ENCODE peak calls at places on chromosome 9, in ten cellular contexts. R is fibroblast of lung, C is mammary epithelial cell, Q is keratinocyte, P is cardiac muscle cell, J is adipocyte, T is AG04450, M is thoracic aorta, A is endodermal cell, F is aorta. I is an unnamed sample. For H3K27me3, the result is how much of the 10 kb centered on the place peaks cover.

GRCh38 chr9:76576344-76576743 is 117.4 kb downstream of the GCNT1 start:
- DNase-seq in R (peak), C (peak), Q (no peak), P (no peak), J (peak), T (no peak), M (no peak), A (no peak), F (no peak), I (peak)

GRCh38 chr9:37839491-37840461 is 39.2 kb downstream of the DCAF10 start:
- DNase-seq in R (peak), C (peak), Q (no peak), P (no peak), J (peak), T (no peak), M (no peak), A (no peak), F (no peak), I (no peak)

GRCh38 chr9:118578467-118578866 is 790.8 kb downstream of the BRINP1 start:
- DNase-seq in R (peak), C (peak), Q (no peak), P (no peak), J (peak), T (no peak), M (no peak), A (no peak), F (no peak), I (no peak)

GRCh38 chr9:126491256-126491879 is 122.4 kb upstream of the LMX1B start:
- DNase-seq in R (peak), C (peak), Q (no peak), P (peak), J (peak), T (peak), M (no peak), A (peak), F (peak), I (no peak)

GRCh38 chr9:88803551-88804288 is 187.5 kb upstream of the S1PR3 start:
- DNase-seq in R (peak), C (no peak), Q (no peak), P (peak), J (peak), T (no peak), M (no peak), A (no peak), F (no peak), I (peak)

GRCh38 chr9:138009456-138010273 is 132.1 kb downstream of the CACNA1B start:
- DNase-seq in R (no peak), C (no peak), Q (no peak), P (no peak), J (no peak), T (no peak), M (no peak), A (peak), F (no peak), I (no peak)

GRCh38 chr9:71663931-71664459 is 104.3 kb downstream of the CEMIP2 start:
- DNase-seq in R (peak), C (no peak), Q (no peak), P (peak), J (peak), T (no peak), M (no peak), A (no peak), F (no peak), I (no peak)

GRCh38 chr9:133948138-133948537 is 44.0 kb downstream of the VAV2 start:
- DNase-seq in R (no peak), C (no peak), Q (no peak), P (no peak), J (no peak), T (no peak), M (no peak), A (no peak), F (peak), I (no peak)

GRCh38 chr9:129370770-129371169 is 192.7 kb upstream of the IER5L start:
- DNase-seq in R (no peak), C (no peak), Q (no peak), P (no peak), J (no peak), T (no peak), M (no peak), A (no peak), F (peak), I (no peak)

GRCh38 chr9:123225995-123226394 is 42.4 kb downstream of the STRBP start:
- DNase-seq in R (peak), C (peak), Q (peak), P (no peak), J (no peak), T (no peak), M (no peak), A (no peak), F (no peak), I (no peak)

GRCh38 chr9:126618200-126618589 is 4.5 kb downstream of the LMX1B start:
- DNase-seq in R (no peak), C (peak), Q (no peak), P (no peak), J (no peak), T (no peak), M (no peak), A (no peak), F (no peak), I (no peak)

GRCh38 chr9:81028504-81028903 is 660.8 kb downstream of the TLE1 start:
- DNase-seq in R (peak), C (peak), Q (peak), P (no peak), J (peak), T (peak), M (no peak), A (no peak), F (no peak), I (peak)

GRCh38 chr9:19310246-19310645 is 69.8 kb downstream of the RPS6 start:
- DNase-seq in R (peak), C (no peak), Q (no peak), P (no peak), J (no peak), T (no peak), M (no peak), A (no peak), F (no peak), I (no peak)

GRCh38 chr9:93092171-93092991 is 3.6 kb upstream of the CARD19 start:
- DNase-seq in R (no peak), C (no peak), Q (no peak), P (no peak), J (no peak), T (no peak), M (no peak), A (peak), F (peak), I (no peak)

GRCh38 chr9:130955947-130956621 is 17.0 kb upstream of the FIBCD1 start:
- DNase-seq in R (no peak), C (no peak), Q (no peak), P (no peak), J (no peak), T (no peak), M (no peak), A (no peak), F (no peak), I (no peak)

GRCh38 chr9:130956636-130957450 is 17.8 kb upstream of the FIBCD1 start:
- DNase-seq in R (no peak), C (no peak), Q (no peak), P (no peak), J (no peak), T (no peak), M (no peak), A (no peak), F (no peak), I (no peak)

GRCh38 chr9:130959809-130960334 is 20.8 kb upstream of the FIBCD1 start:
- DNase-seq in R (no peak), C (no peak), Q (no peak), P (no peak), J (no peak), T (no peak), M (no peak), A (no peak), F (no peak), I (no peak)

GRCh38 chr9:130960522-130961378 is 21.7 kb upstream of the FIBCD1 start:
- DNase-seq in R (no peak), C (no peak), Q (no peak), P (no peak), J (no peak), T (no peak), M (no peak), A (no peak), F (no peak), I (no peak)

GRCh38 chr9:130957451-130958203 is 18.6 kb upstream of the FIBCD1 start:
- DNase-seq in R (no peak), C (no peak), Q (no peak), P (no peak), J (no peak), T (no peak), M (no peak), A (no peak), F (no peak), I (no peak)
- H3K27me3 ChIP-seq in R (under half), C (under half), Q (under half), P (under half), J (under half), T (under half), M (under half), A (under half), F (under half), I (under half)

GRCh38 chr9:86078731-86079130 is 20.6 kb downstream of the GOLM1 start:
- DNase-seq in R (no peak), C (no peak), Q (no peak), P (no peak), J (no peak), T (no peak), M (no peak), A (no peak), F (no peak), I (no peak)

GRCh38 chr9:86082870-86083269 is 16.5 kb downstream of the GOLM1 start:
- DNase-seq in R (no peak), C (no peak), Q (no peak), P (no peak), J (no peak), T (no peak), M (no peak), A (no peak), F (no peak), I (peak)

GRCh38 chr9:86080112-86080579 is 19.2 kb downstream of the GOLM1 start:
- DNase-seq in R (no peak), C (no peak), Q (no peak), P (no peak), J (no peak), T (no peak), M (no peak), A (no peak), F (no peak), I (no peak)

GRCh38 chr9:86077286-86077685 is 22.1 kb downstream of the GOLM1 start:
- DNase-seq in R (peak), C (no peak), Q (no peak), P (peak), J (no peak), T (no peak), M (no peak), A (no peak), F (no peak), I (no peak)

GRCh38 chr9:86079421-86080111 is 19.8 kb downstream of the GOLM1 start:
- DNase-seq in R (no peak), C (no peak), Q (peak), P (no peak), J (no peak), T (no peak), M (no peak), A (no peak), F (no peak), I (no peak)
- H3K4me3 ChIP-seq in R (no peak), C (no peak), Q (peak), P (no peak), J (no peak), T (no peak), M (no peak), A (no peak), F (no peak), I (no peak)

DNA sequence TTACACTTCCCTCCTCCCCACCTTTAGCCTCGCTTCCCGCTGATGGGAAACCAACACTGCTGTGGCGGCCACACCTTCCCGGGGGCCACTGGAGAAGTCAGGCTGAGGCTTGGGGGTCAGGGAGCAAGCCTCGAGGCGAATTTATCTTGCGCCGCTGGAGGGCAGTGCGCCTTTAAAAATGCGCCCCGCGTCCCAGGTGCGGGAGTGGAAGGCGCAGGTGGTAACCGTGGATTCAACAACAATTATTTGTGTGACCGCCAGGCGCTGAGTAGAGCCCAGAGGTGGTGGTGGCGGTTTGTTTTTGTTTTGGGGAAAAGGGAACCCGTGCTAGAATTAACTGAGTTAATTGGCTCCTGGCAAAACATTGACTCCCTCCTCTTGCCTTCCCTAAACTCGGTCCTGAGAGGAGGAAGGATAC is 1.1 kb downstream of the CFAP77 start:
- DNase-seq in R (peak), C (peak), Q (no peak), P (peak), J (peak), T (no peak), M (no peak), A (peak), F (peak), I (peak)
- H3K27me3 ChIP-seq in R (under half), C (under half), Q (under half), P (half or more), J (half or more), T (half or more), M (under half), A (under half), F (under half), I (half or more)

GRCh38 chr9:120924698-120925534 is 1.7 kb downstream of the TRAF1 start:
- DNase-seq in R (no peak), C (no peak), Q (no peak), P (no peak), J (no peak), T (no peak), M (no peak), A (peak), F (no peak), I (no peak)
- H3K4me3 ChIP-seq in R (no peak), C (no peak), Q (no peak), P (no peak), J (no peak), T (no peak), M (peak), A (no peak), F (no peak), I (no peak)

DNA sequence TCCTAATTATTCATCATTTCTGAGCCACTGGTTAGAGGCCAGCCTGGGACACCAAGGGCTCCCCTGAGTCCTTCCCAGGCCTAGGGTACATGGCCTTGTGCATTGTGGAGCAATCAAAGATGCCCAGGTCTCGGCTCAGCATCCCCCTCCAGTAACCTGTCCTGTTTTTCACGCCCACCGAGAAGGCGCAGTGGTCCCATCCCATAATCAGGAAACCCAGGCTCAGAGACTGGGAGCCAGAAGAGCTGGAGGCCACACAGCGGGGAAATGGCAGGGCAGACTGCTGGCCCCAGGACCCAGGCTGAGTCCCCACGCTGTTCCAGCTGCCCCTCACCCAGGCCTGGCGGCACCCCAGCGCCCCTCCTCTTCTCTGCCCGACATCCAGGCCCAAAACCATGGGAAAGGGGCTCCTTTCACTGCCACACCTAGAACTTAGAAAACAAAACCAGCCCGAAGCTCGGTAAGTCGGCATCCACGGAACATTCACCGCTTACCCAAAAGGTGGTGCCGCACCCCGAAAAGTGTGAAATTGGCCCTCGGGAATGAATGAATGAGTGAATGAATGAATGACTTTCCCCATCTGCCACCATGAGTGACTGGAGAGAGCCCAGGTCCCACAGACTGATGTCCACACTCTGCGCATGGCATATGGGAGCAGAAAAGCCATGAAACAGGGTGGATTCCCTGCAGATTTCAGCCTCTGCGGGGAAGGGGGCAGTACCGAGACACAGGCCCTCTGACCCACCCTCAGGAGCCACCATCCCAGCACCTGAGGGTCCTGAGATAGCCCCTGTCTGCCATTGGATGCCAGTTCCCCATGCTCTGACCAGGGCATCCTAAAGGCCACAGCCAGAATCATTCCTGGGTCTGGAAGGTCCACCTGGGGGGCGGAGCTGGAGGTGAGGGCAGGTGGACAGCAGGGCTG is 132.5 kb downstream of the OLFM1 start:
- DNase-seq in R (no peak), C (no peak), Q (no peak), P (no peak), J (no peak), T (no peak), M (no peak), A (peak), F (peak), I (no peak)
- H3K27me3 ChIP-seq in R (under half), C (under half), Q (under half), P (under half), J (half or more), T (under half), M (under half), A (under half), F (under half), I (under half)

DNA sequence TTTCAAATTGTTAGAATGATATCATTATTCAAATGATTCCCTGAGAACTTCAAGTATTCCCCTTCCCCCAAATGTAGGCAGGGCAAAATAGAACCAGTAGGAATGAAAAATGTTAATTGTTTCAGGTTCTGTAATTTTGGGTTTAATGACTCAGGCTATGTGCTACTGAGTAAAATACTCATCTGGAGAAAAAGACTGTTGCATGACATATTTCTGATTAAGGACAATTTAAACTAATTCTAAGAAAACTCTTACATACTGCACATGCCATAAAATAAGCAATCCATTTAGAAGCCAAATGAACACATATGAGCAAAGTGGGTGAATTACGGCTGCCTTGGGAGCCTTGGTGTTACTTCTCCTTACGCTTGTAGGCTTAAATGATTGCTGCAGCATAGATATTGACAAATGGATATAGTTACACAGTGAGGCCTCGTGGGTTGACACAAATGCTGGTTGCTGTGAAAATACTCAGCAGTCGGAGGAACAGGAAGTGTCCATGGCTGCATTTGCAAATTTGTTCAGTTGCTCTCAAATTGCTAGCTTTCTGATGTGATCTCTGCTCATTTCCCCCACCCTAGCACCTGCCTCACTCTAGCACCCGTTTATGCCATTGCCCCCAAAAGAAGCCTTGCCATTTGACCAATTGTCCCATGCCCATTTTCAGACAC is 174.9 kb upstream of the DMAC1 start:
- DNase-seq in R (no peak), C (no peak), Q (no peak), P (no peak), J (no peak), T (no peak), M (no peak), A (no peak), F (no peak), I (no peak)
- H3K4me3 ChIP-seq in R (no peak), C (no peak), Q (no peak), P (no peak), J (no peak), T (no peak), M (no peak), A (no peak), F (no peak), I (no peak)

GRCh38 chr9:4497855-4498254 is 7.6 kb downstream of the SLC1A1 start:
- DNase-seq in R (no peak), C (no peak), Q (no peak), P (no peak), J (peak), T (no peak), M (no peak), A (no peak), F (no peak), I (no peak)
- H3K27me3 ChIP-seq in R (under half), C (under half), Q (under half), P (under half), J (under half), T (under half), M (under half), A (under half), F (under half), I (under half)

DNA sequence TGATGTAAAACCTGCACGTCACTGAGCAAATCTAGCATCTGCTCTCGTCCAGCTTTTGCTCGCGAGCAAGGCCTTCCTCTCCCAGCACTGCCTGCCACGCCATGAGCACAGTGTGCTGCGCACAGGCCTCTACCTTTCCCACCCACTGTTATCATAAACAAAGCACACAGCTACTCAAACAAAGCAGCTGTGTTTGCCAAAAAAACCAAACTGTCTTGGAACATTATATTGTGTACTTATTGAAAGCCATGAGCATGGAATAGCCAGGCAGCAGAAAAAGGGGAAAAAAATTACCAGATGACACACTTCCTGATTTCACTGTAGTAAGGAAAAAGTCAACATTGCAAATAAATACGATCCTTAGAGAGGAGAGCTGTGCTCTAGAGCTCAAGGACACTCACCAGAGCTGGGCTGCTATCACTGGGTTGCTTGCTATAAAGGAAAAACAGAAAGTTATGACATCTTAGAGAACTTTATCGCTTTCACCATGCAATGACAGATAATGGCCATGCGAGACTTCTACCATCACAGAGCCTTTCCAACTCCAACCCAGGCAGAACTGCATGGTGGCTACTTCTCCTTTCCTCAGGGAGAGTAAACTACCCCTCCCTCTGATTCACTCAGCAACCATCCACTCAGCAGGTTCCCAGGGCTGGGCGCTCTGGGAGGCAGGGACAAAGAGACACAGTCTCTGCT is 69.6 kb downstream of the EPB41L4B start:
- DNase-seq in R (peak), C (peak), Q (no peak), P (no peak), J (peak), T (no peak), M (no peak), A (no peak), F (no peak), I (peak)
- H3K4me3 ChIP-seq in R (no peak), C (no peak), Q (no peak), P (no peak), J (no peak), T (no peak), M (no peak), A (no peak), F (no peak), I (no peak)

I was measured in MG63.